ENCODE peak calls at places on chromosome 17, in six cellular contexts. D, H, B, Z, I and G are unnamed samples.

GRCh38 chr17:39601010-39601597 is 6.6 kb downstream of the NEUROD2 start:
- DNase-seq in D (no peak), H (no peak), B (peak; percentile 74), Z (no peak), I (no peak), G (no peak)

GRCh38 chr17:16288860-16289571 is 64.3 kb downstream of the CENPV start:
- DNase-seq in D (no peak), H (no peak), B (no peak), Z (peak; percentile 85), I (no peak), G (no peak)

GRCh38 chr17:36657763-36658490 is 56.5 kb downstream of the MRM1 start:
- DNase-seq in D (peak; percentile 65), H (peak; percentile 44), B (peak; percentile 86), Z (no peak), I (no peak), G (peak; percentile 29)

GRCh38 chr17:20043034-20043433 is 33.9 kb downstream of the SPECC1 start:
- DNase-seq in D (no peak), H (no peak), B (no peak), Z (no peak), I (no peak), G (no peak)

GRCh38 chr17:14331200-14331981 is 30.5 kb downstream of the HS3ST3B1 start:
- DNase-seq in D (peak; percentile 62), H (no peak), B (no peak), Z (no peak), I (no peak), G (no peak)

GRCh38 chr17:21201302-21201602 is 12.7 kb downstream of the TMEM11 start:
- DNase-seq in D (no peak), H (no peak), B (no peak), Z (no peak), I (no peak), G (no peak)

GRCh38 chr17:14297161-14297851 is 3.6 kb upstream of the HS3ST3B1 start:
- DNase-seq in D (no peak), H (no peak), B (peak; percentile 87), Z (peak; percentile 48), I (no peak), G (no peak)

GRCh38 chr17:37553357-37553966 is 55.8 kb downstream of the SYNRG start:
- DNase-seq in D (no peak), H (no peak), B (no peak), Z (no peak), I (no peak), G (no peak)

GRCh38 chr17:57482657-57483056 is 226.3 kb downstream of the MSI2 start:
- DNase-seq in D (no peak), H (no peak), B (no peak), Z (no peak), I (no peak), G (no peak)

GRCh38 chr17:37568350-37569053 is 40.7 kb downstream of the SYNRG start:
- DNase-seq in D (no peak), H (no peak), B (no peak), Z (no peak), I (no peak), G (no peak)

GRCh38 chr17:4156750-4157381 is 13.9 kb downstream of the CYB5D2 start:
- DNase-seq in D (peak; percentile 29), H (no peak), B (peak; percentile 71), Z (no peak), I (no peak), G (no peak)

GRCh38 chr17:57966246-57966645 is 11.0 kb upstream of the CUEDC1 start:
- DNase-seq in D (no peak), H (no peak), B (no peak), Z (no peak), I (no peak), G (no peak)

GRCh38 chr17:33049781-33050414 is 58.3 kb downstream of the SPACA3 start:
- DNase-seq in D (peak; percentile 77), H (peak; percentile 44), B (peak; percentile 81), Z (peak; percentile 44), I (no peak), G (peak; percentile 32)

GRCh38 chr17:7295230-7296180 is 1.1 kb upstream of the YBX2 start:
- DNase-seq in D (no peak), H (no peak), B (no peak), Z (no peak), I (no peak), G (no peak)

GRCh38 chr17:40281663-40282062 is 6.0 kb upstream of the CDC6 start:
- DNase-seq in D (no peak), H (no peak), B (no peak), Z (no peak), I (no peak), G (no peak)

GRCh38 chr17:50062323-50063243 is 6.7 kb downstream of the ITGA3 start:
- DNase-seq in D (no peak), H (no peak), B (no peak), Z (no peak), I (no peak), G (no peak)

GRCh38 chr17:27218719-27219488 is 75.0 kb upstream of the WSB1 start:
- DNase-seq in D (no peak), H (no peak), B (no peak), Z (no peak), I (peak; percentile 77), G (no peak)

GRCh38 chr17:79800325-79801155 is 3.7 kb upstream of the CBX8 start:
- DNase-seq in D (no peak), H (no peak), B (peak; percentile 87), Z (no peak), I (no peak), G (no peak)

GRCh38 chr17:83198366-83199341 is 119.2 kb downstream of the METRNL start:
- DNase-seq in D (no peak), H (no peak), B (no peak), Z (no peak), I (no peak), G (no peak)

GRCh38 chr17:2102931-2103398 is 48.1 kb downstream of the HIC1 start:
- DNase-seq in D (no peak), H (no peak), B (no peak), Z (no peak), I (no peak), G (no peak)

GRCh38 chr17:72399023-72399607 is 278.3 kb downstream of the SOX9 start:
- DNase-seq in D (no peak), H (no peak), B (no peak), Z (no peak), I (no peak), G (no peak)

GRCh38 chr17:65228734-65229390 is 91.7 kb downstream of the RGS9 start:
- DNase-seq in D (peak; percentile 70), H (peak; percentile 39), B (no peak), Z (no peak), I (peak; percentile 89), G (peak; percentile 33)

GRCh38 chr17:52027620-52028019 is 130.9 kb downstream of the CA10 start:
- DNase-seq in D (no peak), H (no peak), B (no peak), Z (no peak), I (no peak), G (no peak)

GRCh38 chr17:12395733-12396354 is 269.8 kb upstream of the MYOCD start:
- DNase-seq in D (peak; percentile 55), H (peak; percentile 7), B (peak; percentile 68), Z (peak; percentile 8), I (no peak), G (no peak)

DNA sequence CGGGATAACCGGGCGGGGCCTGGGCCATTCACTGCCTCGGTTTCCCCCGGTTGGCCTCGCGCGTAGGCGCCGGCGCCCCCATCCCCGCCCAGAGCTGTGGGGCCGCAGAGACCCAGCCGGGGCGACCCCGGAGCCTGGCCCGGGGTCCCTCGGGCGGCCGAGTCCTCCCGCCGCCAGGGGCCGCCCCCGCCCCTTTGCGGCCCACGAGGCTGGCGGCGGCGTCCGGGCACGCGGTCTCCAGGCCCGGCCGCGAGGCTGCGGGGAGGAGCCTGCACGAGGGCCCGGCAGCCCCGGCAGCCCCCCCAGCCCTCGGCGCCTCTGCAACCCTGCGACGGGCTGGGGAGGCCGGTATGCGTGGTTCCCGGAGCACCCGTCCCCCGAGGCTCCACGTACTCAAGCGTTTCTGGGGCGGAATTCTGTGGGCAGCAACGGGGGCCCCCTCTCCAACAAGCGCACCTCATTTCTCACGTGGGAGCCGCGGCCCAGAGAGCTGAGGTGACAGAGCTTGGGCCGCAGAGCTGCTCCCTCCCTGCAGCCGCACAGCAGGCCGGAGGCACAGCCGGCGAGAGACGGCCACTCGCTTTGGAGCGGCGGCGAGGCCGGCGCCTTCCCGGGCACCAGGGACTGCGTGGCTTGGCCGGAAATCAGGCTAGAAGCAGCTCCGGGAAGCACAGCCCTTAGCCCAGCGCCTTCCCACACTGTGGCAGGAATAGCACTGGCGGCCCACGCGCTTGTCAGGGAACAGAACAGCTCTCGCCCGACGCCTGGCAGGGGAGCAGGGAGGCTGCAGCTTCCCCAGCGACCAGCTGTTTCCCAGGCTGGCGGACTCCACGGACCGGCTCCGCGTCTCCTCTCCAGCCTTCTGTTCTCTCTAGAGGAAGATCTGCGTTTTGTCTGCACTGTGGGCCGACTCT is 860 bp upstream of the LIMD2 start:
- DNase-seq in D (no peak), H (peak; percentile 65), B (peak; percentile 72), Z (no peak), I (no peak), G (peak; percentile 68)
- TF ChIP-seq POLR2AphosphoS5 in D (no peak), H (peak; percentile 51), B (peak; percentile 44), Z (no peak), I (peak; percentile 51), G (no peak)

DNA sequence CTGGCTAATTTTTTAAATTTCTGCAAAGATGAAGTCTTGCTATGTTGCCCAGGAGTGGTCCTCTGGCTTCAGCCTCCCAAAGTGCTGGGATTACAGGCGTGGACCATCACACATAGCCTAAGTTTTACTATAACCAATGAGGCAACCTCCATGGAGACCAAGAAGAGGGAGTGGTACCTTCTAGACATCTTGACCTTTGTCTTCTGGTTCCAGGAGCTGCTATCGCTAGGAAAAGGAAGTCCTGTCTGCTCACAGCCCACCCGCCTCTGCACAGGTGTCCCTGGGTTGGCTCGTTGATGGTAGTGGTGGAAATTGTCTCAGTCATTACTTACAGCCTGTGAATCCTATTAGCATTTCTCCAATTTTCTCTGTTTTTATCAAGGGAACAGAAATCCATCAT is 169.7 kb downstream of the PRKCA start:
- DNase-seq in D (no peak), H (no peak), B (no peak), Z (no peak), I (no peak), G (no peak)
- TF ChIP-seq POLR2A in D (no peak), H (no peak), B (no peak), Z (no peak), I (no peak), G (no peak)

DNA sequence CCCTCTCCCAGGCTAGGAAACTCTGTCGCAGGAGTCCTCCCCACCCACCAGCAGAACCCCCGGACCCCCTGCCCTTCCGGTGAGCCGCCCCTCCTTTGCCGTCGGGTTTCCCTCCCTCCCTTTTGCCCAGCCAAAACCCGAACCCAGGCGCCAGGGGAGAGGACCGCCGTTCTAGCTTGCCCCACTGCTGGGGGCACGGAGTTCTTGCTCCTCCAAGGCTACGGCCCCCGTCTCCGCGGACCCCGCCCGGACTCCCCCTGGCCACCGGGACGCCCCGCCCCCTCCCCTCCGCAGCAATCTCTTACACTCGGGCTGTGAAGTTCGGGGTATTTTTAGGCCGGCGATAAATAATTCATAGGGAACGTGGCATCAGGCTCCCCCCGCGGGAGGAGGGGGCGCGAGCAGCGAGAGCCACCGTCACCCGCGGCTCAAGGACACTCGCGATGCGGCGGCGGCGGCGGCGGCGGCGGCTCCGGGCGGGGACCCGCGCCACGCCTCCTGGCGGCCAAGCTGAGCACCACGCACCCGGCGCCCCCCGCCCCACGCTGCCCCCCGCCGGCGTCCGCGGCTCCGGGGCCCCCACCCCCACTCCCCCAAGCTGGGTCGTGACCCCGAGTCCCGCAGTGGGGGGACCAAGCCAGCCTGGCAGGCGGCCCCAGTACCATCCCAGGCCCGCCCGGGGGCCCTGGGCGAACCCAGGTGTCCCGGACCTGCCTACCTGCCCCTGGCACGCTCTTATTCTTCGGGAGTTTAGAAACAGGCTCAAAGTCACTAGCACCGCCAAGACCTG is at the start of gene GRIN2C:
- DNase-seq in D (peak; percentile 52), H (no peak), B (peak; percentile 69), Z (no peak), I (no peak), G (no peak)
- TF ChIP-seq TAF1 in D (no peak), H (no peak), B (no peak), Z (no peak), I (no peak), G (no peak)

GRCh38 chr17:28911411-28912045 is 8.6 kb upstream of the DHRS13 start:
- DNase-seq in D (no peak), H (no peak), B (no peak), Z (no peak), I (no peak), G (no peak)
- TF ChIP-seq POLR2AphosphoS5 in D (no peak), H (no peak), B (no peak), Z (no peak), I (no peak), G (no peak)